ENCODE peak calls at places on chromosomes 1 and 21, in ten cellular contexts. G is KG1; B is NCI-H1092 treated with DMSO at 0.1 percent for 48 hours; M is activated T-cell treated with anti-CD3 and anti-CD28 coated beads, Interleukin-2, amount 50 U/mL, for 48 hours; Y is amniotic stem cell; U is activated CD8-positive, alpha-beta memory T cell treated with anti-CD3 and anti-CD28 coated beads for 1 hour; Q is activated naive CD8-positive, alpha-beta T cell treated with anti-CD3 and anti-CD28 coated beads, Interleukin-2, amount 10 ng/mL, durations not matched to agents 7 days and 5 days; F is M059J; L is foreskin fibroblast; E is NCI-H2081. C is an unnamed sample.
A peak's percentile ranks its signal among the peaks of the same experiment; 100 is the strongest.

GRCh38 chr1:79633456-79633855 is 626.9 kb upstream of the ADGRL4 start:
- DNase-seq in G (no peak), B (no peak), M (no peak), Y (peak; percentile 39), U (no peak), Q (no peak), F (peak; percentile 8), L (peak; percentile 84), E (no peak), C (no peak)

GRCh38 chr1:24996983-24997893 is 67.2 kb upstream of the RUNX3 start:
- DNase-seq in G (peak; percentile 41), B (no peak), M (peak; percentile 75), Y (no peak), U (peak; percentile 40), Q (peak; percentile 85), F (no peak), L (no peak), E (no peak), C (no peak)

GRCh38 chr1:207020709-207021107 is 11.8 kb downstream of the C1orf116 start:
- DNase-seq in G (no peak), B (no peak), M (no peak), Y (no peak), U (no peak), Q (no peak), F (no peak), L (no peak), E (no peak), C (no peak)

GRCh38 chr1:148162363-148162762 is 10.3 kb upstream of the NBPF11 start:
- DNase-seq in G (no peak), B (no peak), M (no peak), Y (no peak), U (no peak), Q (no peak), F (no peak), L (no peak), E (no peak), C (no peak)

GRCh38 chr1:40045182-40045581 is 4.7 kb downstream of the CAP1 start:
- DNase-seq in G (no peak), B (no peak), M (no peak), Y (no peak), U (no peak), Q (no peak), F (no peak), L (no peak), E (no peak), C (no peak)

GRCh38 chr21:43942201-43942600 is 69.9 kb upstream of the TRAPPC10 start:
- DNase-seq in G (no peak), B (no peak), M (no peak), Y (no peak), U (no peak), Q (no peak), F (no peak), L (no peak), E (no peak), C (no peak)

GRCh38 chr1:201483373-201483949 is 14.5 kb upstream of the PHLDA3 start:
- DNase-seq in G (no peak), B (no peak), M (no peak), Y (no peak), U (no peak), Q (no peak), F (no peak), L (no peak), E (no peak), C (no peak)

GRCh38 chr1:6209661-6210605 is 4.0 kb downstream of the RNF207 start:
- DNase-seq in G (no peak), B (peak; percentile 85), M (peak; percentile 50), Y (no peak), U (no peak), Q (peak; percentile 46), F (no peak), L (no peak), E (no peak), C (no peak)

GRCh38 chr1:201503397-201504176 is 3.3 kb downstream of the CSRP1 start:
- DNase-seq in G (no peak), B (peak; percentile 58), M (no peak), Y (peak; percentile 90), U (no peak), Q (no peak), F (peak; percentile 95), L (peak; percentile 94), E (peak; percentile 19), C (peak; percentile 85)

GRCh38 chr1:234326493-234327366 is 46.5 kb upstream of the COA6 start:
- DNase-seq in G (peak; percentile 24), B (peak; percentile 41), M (peak; percentile 74), Y (no peak), U (peak; percentile 51), Q (peak; percentile 65), F (peak; percentile 57), L (peak; percentile 76), E (peak; percentile 77), C (peak; percentile 24)

GRCh38 chr1:30005972-30006619 is 717.3 kb downstream of the MATN1 start:
- DNase-seq in G (no peak), B (no peak), M (no peak), Y (no peak), U (no peak), Q (no peak), F (peak; percentile 71), L (no peak), E (no peak), C (no peak)

GRCh38 chr1:177830531-177830930 is 139.3 kb downstream of the SEC16B start:
- DNase-seq in G (no peak), B (no peak), M (no peak), Y (no peak), U (no peak), Q (no peak), F (no peak), L (no peak), E (no peak), C (no peak)

GRCh38 chr1:102434421-102434820 is 437.7 kb upstream of the OLFM3 start:
- DNase-seq in G (no peak), B (peak; percentile 8), M (no peak), Y (no peak), U (no peak), Q (no peak), F (peak; percentile 23), L (peak; percentile 0), E (peak; percentile 1), C (peak; percentile 52)

GRCh38 chr1:2862441-2863148 is 61.1 kb upstream of the TTC34 start:
- DNase-seq in G (no peak), B (no peak), M (no peak), Y (no peak), U (no peak), Q (no peak), F (no peak), L (no peak), E (no peak), C (no peak)

GRCh38 chr1:22536506-22536905 is 26.8 kb upstream of the EPHA8 start:
- DNase-seq in G (no peak), B (no peak), M (no peak), Y (no peak), U (no peak), Q (no peak), F (no peak), L (peak; percentile 69), E (no peak), C (no peak)

GRCh38 chr1:25099343-25099951 is 132.9 kb downstream of the SYF2 start:
- DNase-seq in G (peak; percentile 64), B (peak; percentile 53), M (peak; percentile 54), Y (no peak), U (no peak), Q (peak; percentile 67), F (no peak), L (no peak), E (no peak), C (peak; percentile 13)

GRCh38 chr1:22745675-22746585 is 35.3 kb downstream of the EPHB2 start:
- DNase-seq in G (no peak), B (no peak), M (no peak), Y (no peak), U (no peak), Q (no peak), F (peak; percentile 87), L (peak; percentile 84), E (no peak), C (peak; percentile 63)

GRCh38 chr1:115706774-115707425 is 61.6 kb downstream of the CASQ2 start:
- DNase-seq in G (no peak), B (peak; percentile 40), M (no peak), Y (peak; percentile 52), U (no peak), Q (no peak), F (peak; percentile 53), L (peak; percentile 60), E (peak; percentile 11), C (peak; percentile 42)

GRCh38 chr1:107943694-107944093 is 21.3 kb downstream of the VAV3 start:
- DNase-seq in G (no peak), B (no peak), M (no peak), Y (no peak), U (no peak), Q (no peak), F (no peak), L (no peak), E (no peak), C (no peak)

GRCh38 chr1:54283214-54283996 is 83.4 kb downstream of the MRPL37 start:
- DNase-seq in G (no peak), B (no peak), M (no peak), Y (no peak), U (no peak), Q (no peak), F (no peak), L (no peak), E (no peak), C (no peak)

GRCh38 chr1:64171797-64172281 is 31.6 kb upstream of the UBE2U start:
- DNase-seq in G (peak; percentile 20), B (peak; percentile 32), M (no peak), Y (peak; percentile 21), U (no peak), Q (no peak), F (peak; percentile 79), L (peak; percentile 56), E (no peak), C (no peak)

GRCh38 chr1:114453361-114453784 is 57.6 kb downstream of the TRIM33 start:
- DNase-seq in G (no peak), B (no peak), M (no peak), Y (no peak), U (no peak), Q (no peak), F (no peak), L (no peak), E (no peak), C (peak; percentile 88)

GRCh38 chr1:26861286-26861701 is 1.7 kb upstream of the SFN start:
- DNase-seq in G (no peak), B (no peak), M (no peak), Y (no peak), U (no peak), Q (no peak), F (peak; percentile 64), L (peak; percentile 66), E (no peak), C (no peak)

C was measured in HepG2.